ENCODE peak calls at places on chromosomes 5 and 9, in nine cellular contexts. J is adipocyte, F is fibroblast of lung, P is AG10803, D is breast epithelium, C is brain microvascular endothelial cell, I is pancreas, K is WERI-Rb-1, L is neuronal stem cell. Q is an unnamed sample.

GRCh38 chr9:13805566-13805965 is 508.4 kb downstream of the NFIB start:
- DNase-seq in J (peak; percentile 24), F (no peak), P (peak; percentile 7), D (no peak), C (no peak), I (no peak), K (no peak), L (no peak), Q (no peak)

GRCh38 chr5:66881475-66882161 is 285.4 kb downstream of the MAST4 start:
- DNase-seq in J (peak; percentile 13), F (peak; percentile 28), P (no peak), D (peak; percentile 45), C (no peak), I (no peak), K (no peak), L (no peak), Q (no peak)

GRCh38 chr5:111606194-111606593 is 93.9 kb upstream of the STARD4 start:
- DNase-seq in J (no peak), F (no peak), P (no peak), D (no peak), C (no peak), I (no peak), K (no peak), L (no peak), Q (no peak)

GRCh38 chr5:60338846-60339245 is 361.1 kb downstream of the DEPDC1B start:
- DNase-seq in J (no peak), F (no peak), P (no peak), D (no peak), C (no peak), I (no peak), K (no peak), L (no peak), Q (no peak)

GRCh38 chr9:104301770-104302169 is 202.3 kb upstream of the OR13F1 start:
- DNase-seq in J (no peak), F (no peak), P (no peak), D (no peak), C (no peak), I (no peak), K (no peak), L (no peak), Q (no peak)

GRCh38 chr5:27947088-27947487 is 908.7 kb upstream of the CDH9 start:
- DNase-seq in J (no peak), F (peak; percentile 13), P (no peak), D (no peak), C (no peak), I (no peak), K (no peak), L (peak; percentile 3), Q (no peak)

GRCh38 chr9:113581865-113582697 is 118.6 kb downstream of the RGS3 start:
- DNase-seq in J (no peak), F (no peak), P (peak; percentile 83), D (peak; percentile 56), C (peak; percentile 46), I (peak; percentile 71), K (no peak), L (no peak), Q (no peak)

GRCh38 chr5:17129093-17129492 is 88.3 kb upstream of the BASP1 start:
- DNase-seq in J (peak; percentile 19), F (peak; percentile 35), P (no peak), D (no peak), C (peak; percentile 79), I (no peak), K (no peak), L (no peak), Q (no peak)

GRCh38 chr5:90783460-90784333 is 225.1 kb downstream of the ADGRV1 start:
- DNase-seq in J (peak; percentile 87), F (peak; percentile 40), P (peak; percentile 58), D (peak; percentile 39), C (peak; percentile 81), I (peak; percentile 72), K (peak; percentile 63), L (peak; percentile 73), Q (no peak)

GRCh38 chr9:93636172-93636661 is 59.8 kb downstream of the PHF2 start:
- DNase-seq in J (no peak), F (no peak), P (no peak), D (no peak), C (no peak), I (peak; percentile 2), K (no peak), L (no peak), Q (no peak)

GRCh38 chr5:25441810-25442209 is 797.0 kb upstream of the CDH10 start:
- DNase-seq in J (no peak), F (no peak), P (no peak), D (no peak), C (no peak), I (no peak), K (no peak), L (no peak), Q (no peak)

GRCh38 chr9:84789463-84789830 is 119.9 kb downstream of the NTRK2 start:
- DNase-seq in J (no peak), F (no peak), P (no peak), D (no peak), C (no peak), I (no peak), K (no peak), L (no peak), Q (no peak)
- H3K4me3 ChIP-seq in J (no peak overlapping the region), F (no peak overlapping the region), P (no peak overlapping the region), D (no peak overlapping the region), C (no peak overlapping the region), I (no peak overlapping the region), K (no peak overlapping the region), L (no peak overlapping the region), Q (no peak overlapping the region)

DNA sequence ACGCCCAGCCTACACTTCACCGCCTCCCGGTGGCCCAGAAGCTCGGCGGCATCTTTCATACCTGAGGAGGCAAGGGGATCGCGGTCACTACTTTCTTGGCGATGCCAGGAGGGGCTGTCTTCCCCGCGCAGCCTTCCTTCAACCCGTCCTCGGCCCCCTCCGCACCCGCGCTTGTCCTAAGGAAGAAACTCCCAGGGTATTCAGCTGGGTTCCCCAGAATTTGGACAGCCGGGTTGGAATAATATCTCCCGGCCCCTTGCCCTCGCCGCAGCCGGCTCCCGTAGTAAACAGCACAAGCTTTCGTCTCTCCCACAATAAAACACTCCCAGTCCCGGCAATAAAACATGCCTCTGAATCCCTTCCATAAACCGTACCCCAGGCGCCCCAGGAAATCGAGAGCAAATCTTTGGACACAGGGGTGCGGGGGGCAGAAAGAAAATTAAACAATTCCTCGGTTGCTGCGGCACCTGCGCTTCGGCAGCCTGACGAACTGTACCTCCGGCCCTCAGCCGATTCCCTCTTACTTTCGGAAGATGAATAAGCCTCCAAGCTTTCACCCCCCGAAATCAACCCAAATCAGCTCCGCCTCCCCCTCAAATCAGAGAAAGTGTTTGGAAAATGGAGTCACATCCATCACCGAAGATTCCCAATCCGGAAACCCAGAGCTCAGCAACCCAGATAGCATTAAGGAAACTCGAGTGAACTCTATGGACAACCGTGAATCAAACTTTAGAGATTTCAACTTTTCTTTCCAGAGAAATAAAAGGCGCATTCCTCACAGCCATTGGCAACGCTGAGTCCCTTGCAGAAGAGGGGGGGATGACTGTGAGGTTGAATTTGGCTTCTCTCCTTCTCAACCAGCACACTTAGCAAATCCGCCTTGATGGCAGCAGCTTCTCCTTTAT is 1.1 kb downstream of the OTP start:
- DNase-seq in J (no peak), F (no peak), P (no peak), D (no peak), C (no peak), I (no peak), K (no peak), L (no peak), Q (no peak)
- H3K4me3 ChIP-seq in J (no peak overlapping the region), F (no peak overlapping the region), P (no peak overlapping the region), D (peak overlapping the region; percentile 27), C (no peak overlapping the region), I (no peak overlapping the region), K (peak overlapping the region; percentile 50), L (no peak overlapping the region), Q (no peak overlapping the region)

GRCh38 chr5:155729684-155730059 is 597.3 kb upstream of the SGCD start:
- DNase-seq in J (peak; percentile 17), F (peak; percentile 7), P (peak; percentile 70), D (peak; percentile 24), C (no peak), I (no peak), K (no peak), L (peak; percentile 24), Q (no peak)
- H3K4me3 ChIP-seq in J (no peak overlapping the region), F (no peak overlapping the region), P (peak overlapping the region; percentile 75), D (peak overlapping the region; percentile 73), C (no peak overlapping the region), I (no peak overlapping the region), K (peak overlapping the region; percentile 72), L (no peak overlapping the region), Q (no peak overlapping the region)

GRCh38 chr5:181171782-181172181 is 24.4 kb downstream of the OR2V2 start:
- DNase-seq in J (no peak), F (no peak), P (no peak), D (no peak), C (no peak), I (no peak), K (no peak), L (no peak), Q (no peak)
- H3K4me3 ChIP-seq in J (no peak overlapping the region), F (no peak overlapping the region), P (no peak overlapping the region), D (no peak overlapping the region), C (no peak overlapping the region), I (no peak overlapping the region), K (no peak overlapping the region), L (no peak overlapping the region), Q (no peak overlapping the region)

DNA sequence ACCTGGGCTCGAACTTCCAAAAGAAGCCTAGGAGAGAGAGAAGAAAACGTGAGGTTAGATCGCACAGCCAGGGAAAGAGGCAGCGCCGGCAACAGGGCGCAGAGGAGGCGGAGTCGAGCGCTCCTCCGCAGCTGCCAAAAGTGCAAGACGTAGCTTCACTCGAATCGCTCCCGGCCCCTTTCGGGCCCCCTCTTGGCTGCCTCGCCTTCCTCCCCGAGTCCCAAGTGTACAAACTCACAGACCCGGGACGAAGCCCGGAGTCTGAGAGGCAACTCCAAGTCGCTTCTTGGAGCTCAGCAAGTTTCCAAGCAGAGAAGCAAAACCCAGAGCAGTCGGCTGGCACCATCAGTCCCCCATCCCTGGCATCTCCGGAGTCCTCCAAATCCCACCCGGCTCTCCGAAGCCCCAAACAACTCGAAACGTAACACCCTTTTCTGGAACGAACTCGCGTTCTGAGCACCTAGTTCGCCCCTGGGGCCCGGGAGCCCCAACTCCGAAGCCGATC is 1.2 kb downstream of the MIER3 start:
- DNase-seq in J (peak; percentile 96), F (peak; percentile 66), P (peak; percentile 70), D (peak; percentile 27), C (peak; percentile 59), I (peak; percentile 48), K (no peak), L (peak; percentile 27), Q (peak; percentile 53)
- H3K4me3 ChIP-seq in J (peak overlapping the region; percentile 92), F (peak overlapping the region; percentile 80), P (peak overlapping the region; percentile 75), D (peak overlapping the region; percentile 98), C (peak overlapping the region; percentile 77), I (peak overlapping the region; percentile 95), K (peak overlapping the region; percentile 71), L (peak overlapping the region; percentile 70), Q (peak overlapping the region; percentile 94)

GRCh38 chr5:74865293-74865798 is 841 bp downstream of the FAM169A start:
- DNase-seq in J (no peak), F (no peak), P (no peak), D (no peak), C (no peak), I (no peak), K (no peak), L (no peak), Q (no peak)
- H3K4me3 ChIP-seq in J (peak overlapping the region; percentile 74), F (peak overlapping the region; percentile 56), P (peak overlapping the region; percentile 47), D (peak overlapping the region; percentile 86), C (peak overlapping the region; percentile 60), I (peak overlapping the region; percentile 63), K (peak overlapping the region; percentile 94), L (peak overlapping the region; percentile 69), Q (peak overlapping the region; percentile 55)

GRCh38 chr9:36141761-36142160 is 5.2 kb downstream of the GLIPR2 start:
- DNase-seq in J (no peak), F (no peak), P (no peak), D (no peak), C (no peak), I (no peak), K (no peak), L (no peak), Q (no peak)
- H3K4me3 ChIP-seq in J (no peak overlapping the region), F (no peak overlapping the region), P (no peak overlapping the region), D (no peak overlapping the region), C (no peak overlapping the region), I (no peak overlapping the region), K (no peak overlapping the region), L (no peak overlapping the region), Q (no peak overlapping the region)

Q was measured in skeletal muscle cell.